ENCODE peak calls at places on chromosomes 11 and 22, in four cellular contexts. V is GM23338, X is MM.1S, R is PC-3. Q is an unnamed sample.

GRCh38 chr22:46377566-46378498 is 42.3 kb downstream of the TRMU start:
- DNase-seq in V (peak; percentile 74), X (no peak), R (peak; percentile 79), Q (peak; percentile 89)

GRCh38 chr11:78147807-78148206 is 8.4 kb upstream of the ALG8 start:
- DNase-seq in V (no peak), X (no peak), R (no peak), Q (no peak)

GRCh38 chr11:1744879-1745700 is 5.3 kb downstream of the IFITM10 start:
- DNase-seq in V (no peak), X (no peak), R (no peak), Q (no peak)

GRCh38 chr11:123822022-123822421 is 15.9 kb upstream of the OR6M1 start:
- DNase-seq in V (no peak), X (no peak), R (no peak), Q (peak; percentile 49)

GRCh38 chr22:46815896-46816721 is 53.7 kb downstream of the TBC1D22A start:
- DNase-seq in V (peak; percentile 31), X (no peak), R (peak; percentile 10), Q (no peak)

GRCh38 chr22:46381142-46381541 is 45.6 kb downstream of the TRMU start:
- DNase-seq in V (no peak), X (no peak), R (no peak), Q (no peak)

GRCh38 chr11:58629857-58630256 is 7.4 kb downstream of the CNTF start:
- DNase-seq in V (peak; percentile 86), X (peak; percentile 45), R (peak; percentile 67), Q (peak; percentile 46)

GRCh38 chr22:46087816-46088277 is 62.5 kb upstream of the PPARA start:
- DNase-seq in V (no peak), X (no peak), R (no peak), Q (peak; percentile 80)

GRCh38 chr22:39917776-39918493 is 17.1 kb downstream of the GRAP2 start:
- DNase-seq in V (no peak), X (no peak), R (no peak), Q (no peak)

GRCh38 chr11:16632295-16633200 is 105.9 kb upstream of the C11orf58 start:
- DNase-seq in V (peak; percentile 54), X (peak; percentile 34), R (peak; percentile 66), Q (peak; percentile 41)

GRCh38 chr22:30511903-30512302 is 6.4 kb upstream of the SEC14L4 start:
- DNase-seq in V (no peak), X (no peak), R (no peak), Q (no peak)

GRCh38 chr11:11798586-11799438 is 43.0 kb upstream of the USP47 start:
- DNase-seq in V (peak; percentile 86), X (peak; percentile 76), R (peak; percentile 84), Q (peak; percentile 82)

GRCh38 chr11:1842149-1843097 is 3.6 kb downstream of the TNNI2 start:
- DNase-seq in V (no peak), X (no peak), R (no peak), Q (no peak)

GRCh38 chr11:43555811-43556210 is 124.7 kb upstream of the HSD17B12 start:
- DNase-seq in V (no peak), X (no peak), R (peak; percentile 7), Q (no peak)

GRCh38 chr11:103257360-103257759 is 148.1 kb downstream of the DYNC2H1 start:
- DNase-seq in V (peak; percentile 60), X (no peak), R (peak; percentile 67), Q (peak; percentile 17)

GRCh38 chr22:48832592-48832991 is 995.1 kb downstream of the BRD1 start:
- DNase-seq in V (no peak), X (peak; percentile 90), R (no peak), Q (no peak)

GRCh38 chr11:61890536-61891330 is 612 bp downstream of the FADS3 start:
- DNase-seq in V (no peak), X (no peak), R (peak; percentile 76), Q (peak; percentile 81)

GRCh38 chr22:24380220-24381218 is 46.9 kb upstream of the ADORA2A start:
- DNase-seq in V (no peak), X (no peak), R (no peak), Q (no peak)

GRCh38 chr11:70498171-70498571 is 99.8 kb downstream of the CTTN start:
- DNase-seq in V (no peak), X (no peak), R (no peak), Q (no peak)

GRCh38 chr11:15920856-15921629 is 435.3 kb downstream of the SOX6 start:
- DNase-seq in V (no peak), X (no peak), R (no peak), Q (no peak)

GRCh38 chr11:128587415-128587814 is at the start of gene ETS1:
- DNase-seq in V (peak; percentile 82), X (no peak), R (peak; percentile 76), Q (no peak)

GRCh38 chr11:108221981-108222685 is at the start of gene NPAT:
- DNase-seq in V (no peak), X (no peak), R (no peak), Q (no peak)

GRCh38 chr22:21666786-21667185 is 974 bp downstream of the PPIL2 start:
- DNase-seq in V (peak; percentile 51), X (no peak), R (no peak), Q (no peak)

GRCh38 chr22:24758164-24758799 is 16.2 kb downstream of the PIWIL3 start:
- DNase-seq in V (peak; percentile 83), X (peak; percentile 54), R (peak; percentile 68), Q (peak; percentile 82)

GRCh38 chr11:90916706-90917105 is 693.9 kb upstream of the CHORDC1 start:
- DNase-seq in V (no peak), X (no peak), R (no peak), Q (no peak)

GRCh38 chr11:65428578-65429068 is 6.0 kb downstream of the NEAT1 start:
- DNase-seq in V (peak; percentile 16), X (no peak), R (no peak), Q (peak; percentile 72)
- H3K4me2 ChIP-seq in V (peak overlapping the region; percentile 0), X (peak overlapping the region; percentile 99), R (peak overlapping the region; percentile 97), Q (peak overlapping the region; percentile 91)

DNA sequence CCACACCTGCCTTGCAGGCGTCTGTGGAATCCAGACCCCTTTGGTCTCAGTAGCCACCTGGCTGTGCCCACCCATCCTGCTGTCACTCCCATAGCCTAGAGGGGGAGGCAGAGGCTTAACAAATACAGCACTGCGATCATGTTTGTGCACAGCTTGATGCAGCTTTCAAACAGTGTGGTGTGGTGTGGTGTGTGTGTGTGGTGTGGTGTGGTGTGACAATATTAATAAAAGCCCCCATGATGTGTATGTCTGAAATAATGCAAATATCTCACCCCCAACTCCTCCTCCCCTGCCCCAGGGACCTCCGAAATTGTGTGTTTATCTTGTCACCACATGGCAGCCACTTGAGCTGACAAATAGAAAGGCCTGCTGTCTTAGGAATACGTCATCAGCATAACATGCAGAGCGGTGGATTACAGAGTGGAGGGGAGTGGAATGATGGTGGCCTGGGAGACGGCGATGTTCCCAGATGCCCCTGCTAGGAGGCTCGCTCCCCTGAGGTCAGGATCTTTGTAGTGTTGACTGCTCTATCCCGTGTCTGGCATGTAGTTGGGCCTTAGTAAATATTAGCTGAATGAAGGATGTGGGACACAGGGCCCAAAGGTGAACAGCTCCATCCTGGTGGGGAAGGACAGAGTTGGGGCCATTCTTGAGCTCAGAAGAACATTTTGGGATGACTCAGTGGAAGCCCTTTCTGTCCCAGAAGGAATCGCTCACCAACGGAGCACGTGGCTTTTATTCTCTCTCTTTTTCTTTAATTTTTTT is 2.8 kb downstream of the PDXP start:
- DNase-seq in V (peak; percentile 28), X (no peak), R (peak; percentile 35), Q (peak; percentile 66)
- TF ChIP-seq EZH2phosphoT487 in V (no peak), X (no peak), R (no peak), Q (no peak)

GRCh38 chr11:100719809-100720221 is 32.7 kb downstream of the ARHGAP42 start:
- DNase-seq in V (peak; percentile 63), X (no peak), R (peak; percentile 94), Q (peak; percentile 45)
- H3K4me2 ChIP-seq in V (peak overlapping the region; percentile 50), X (no peak overlapping the region), R (peak overlapping the region; percentile 67), Q (peak overlapping the region; percentile 41)

DNA sequence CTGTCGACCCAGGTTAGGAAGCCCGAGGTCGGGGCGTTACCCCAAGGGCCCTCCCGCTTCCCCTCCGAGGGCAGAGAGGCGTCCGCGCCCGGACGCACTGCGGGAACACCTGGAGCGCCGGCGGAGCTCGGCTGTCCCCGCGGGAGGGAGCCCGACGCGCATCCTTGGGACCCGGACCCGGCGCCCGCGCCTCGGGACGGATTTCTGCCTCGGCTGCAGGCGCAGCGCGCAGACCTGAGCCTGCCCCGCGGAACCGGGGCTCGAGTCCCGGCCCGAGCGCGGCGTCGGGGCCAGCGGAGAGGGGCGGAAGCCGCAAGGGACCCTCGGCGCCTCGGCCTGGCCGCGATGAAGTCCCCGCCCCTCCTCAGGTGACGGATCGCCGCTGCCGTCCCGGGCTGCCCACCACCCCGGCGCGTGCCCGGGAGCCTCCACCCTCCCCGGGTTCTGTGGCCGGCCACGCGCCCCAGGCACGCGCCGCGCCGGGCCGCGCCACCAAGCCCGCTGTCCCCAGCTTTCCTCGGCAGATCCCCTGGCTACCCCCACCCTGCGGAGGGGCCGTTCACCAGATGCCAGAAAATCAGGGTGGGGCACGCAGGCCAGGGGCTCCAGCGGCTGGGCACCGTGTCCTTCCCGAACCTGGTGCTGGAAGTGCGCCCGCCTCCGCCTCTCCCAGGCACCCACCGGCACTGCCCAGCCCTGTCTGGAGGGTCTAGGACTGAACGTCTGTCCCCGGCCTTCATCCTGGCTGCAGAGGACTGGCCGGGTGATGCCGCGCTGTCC is 407 bp downstream of the GLB1L3 start:
- DNase-seq in V (peak; percentile 71), X (no peak), R (no peak), Q (no peak)
- TF ChIP-seq EZH2phosphoT487 in V (no peak), X (no peak), R (peak; percentile 30), Q (no peak)

GRCh38 chr11:67463680-67464410 is 5.2 kb downstream of the TMEM134 start:
- DNase-seq in V (no peak), X (no peak), R (peak; percentile 95), Q (no peak)
- H3K4me2 ChIP-seq in V (peak overlapping the region; percentile 78), X (peak overlapping the region; percentile 92), R (peak overlapping the region; percentile 95), Q (peak overlapping the region; percentile 88)

GRCh38 chr22:44898236-44898635 is 111.6 kb downstream of the PHF21B start:
- DNase-seq in V (no peak), X (no peak), R (no peak), Q (no peak)

GRCh38 chr22:44895296-44896055 is 114.3 kb downstream of the PHF21B start:
- DNase-seq in V (no peak), X (no peak), R (no peak), Q (no peak)

GRCh38 chr22:44906999-44907644 is 102.7 kb downstream of the PHF21B start:
- DNase-seq in V (no peak), X (no peak), R (no peak), Q (no peak)

GRCh38 chr22:44906248-44906936 is 103.4 kb downstream of the PHF21B start:
- DNase-seq in V (no peak), X (no peak), R (no peak), Q (no peak)

GRCh38 chr22:44901301-44901700 is 108.5 kb downstream of the PHF21B start:
- DNase-seq in V (no peak), X (no peak), R (no peak), Q (no peak)
- TF ChIP-seq EZH2phosphoT487 in V (no peak), X (no peak), R (no peak), Q (no peak)

GRCh38 chr22:43897751-43898261 is 6.0 kb upstream of the PNPLA5 start:
- DNase-seq in V (no peak), X (no peak), R (peak; percentile 47), Q (no peak)
- H3K4me2 ChIP-seq in V (no peak overlapping the region), X (no peak overlapping the region), R (peak overlapping the region; percentile 54), Q (no peak overlapping the region)